ENCODE peak calls at places on chromosomes 12 and 14, in eight cellular contexts. G, R, L, V, S, W, U and C are unnamed samples.

GRCh38 chr14:22462923-22463322 is 126.1 kb downstream of the DAD1 start:
- DNase-seq in G (no peak), R (no peak), L (no peak), V (no peak), S (no peak), W (no peak), U (no peak), C (no peak)

GRCh38 chr12:94977766-94978468 is 25.6 kb downstream of the NDUFA12 start:
- DNase-seq in G (no peak), R (no peak), L (no peak), V (no peak), S (no peak), W (no peak), U (no peak), C (no peak)

GRCh38 chr12:13745100-13745678 is 236.2 kb downstream of the GRIN2B start:
- DNase-seq in G (no peak), R (no peak), L (no peak), V (no peak), S (no peak), W (peak), U (no peak), C (no peak)

GRCh38 chr14:49908433-49908782 is 15.5 kb downstream of the ARF6 start:
- DNase-seq in G (peak), R (peak), L (no peak), V (no peak), S (no peak), W (no peak), U (no peak), C (peak)

GRCh38 chr12:117212563-117213190 is 22.4 kb upstream of the FBXO21 start:
- DNase-seq in G (peak), R (peak), L (peak), V (peak), S (peak), W (no peak), U (peak), C (peak)

GRCh38 chr14:54935958-54936357 is 33.3 kb upstream of the GCH1 start:
- DNase-seq in G (peak), R (peak), L (peak), V (no peak), S (no peak), W (no peak), U (peak), C (peak)

GRCh38 chr12:82121545-82121944 is 236.6 kb downstream of the CCDC59 start:
- DNase-seq in G (no peak), R (no peak), L (no peak), V (no peak), S (no peak), W (no peak), U (no peak), C (no peak)

GRCh38 chr12:75722714-75723200 is 211.3 kb upstream of the KRR1 start:
- DNase-seq in G (peak), R (peak), L (peak), V (no peak), S (peak), W (no peak), U (peak), C (peak)

GRCh38 chr12:122917508-122918227 is 21.7 kb upstream of the VPS37B start:
- DNase-seq in G (peak), R (peak), L (peak), V (no peak), S (no peak), W (peak), U (peak), C (peak)

GRCh38 chr12:96383991-96384390 is 16.2 kb downstream of the CDK17 start:
- DNase-seq in G (peak), R (peak), L (peak), V (no peak), S (no peak), W (no peak), U (peak), C (no peak)

GRCh38 chr12:31231611-31232360 is 94.2 kb downstream of the SINHCAF start:
- DNase-seq in G (no peak), R (no peak), L (no peak), V (no peak), S (no peak), W (no peak), U (no peak), C (no peak)

GRCh38 chr12:99455350-99456037 is 192.1 kb upstream of the GARIN6 start:
- DNase-seq in G (peak), R (no peak), L (peak), V (no peak), S (no peak), W (no peak), U (peak), C (no peak)

GRCh38 chr12:109385339-109386078 is 37.8 kb downstream of the MYO1H start:
- DNase-seq in G (peak), R (peak), L (peak), V (no peak), S (peak), W (no peak), U (peak), C (peak)

GRCh38 chr12:105337391-105337790 is 6.9 kb downstream of the C12orf75 start:
- DNase-seq in G (no peak), R (no peak), L (no peak), V (no peak), S (no peak), W (no peak), U (no peak), C (no peak)

GRCh38 chr12:121888478-121889266 is at the start of gene PSMD9:
- DNase-seq in G (peak), R (peak), L (peak), V (peak), S (peak), W (peak), U (peak), C (peak)

GRCh38 chr12:116697305-116698130 is 40.4 kb downstream of the SPRING1 start:
- DNase-seq in G (no peak), R (peak), L (no peak), V (peak), S (no peak), W (no peak), U (peak), C (no peak)

GRCh38 chr12:104877107-104877705 is 80.9 kb downstream of the SLC41A2 start:
- DNase-seq in G (peak), R (peak), L (peak), V (peak), S (peak), W (no peak), U (peak), C (peak)

GRCh38 chr14:104937161-104937560 is 12.5 kb downstream of the PLD4 start:
- DNase-seq in G (no peak), R (no peak), L (no peak), V (no peak), S (peak), W (no peak), U (no peak), C (no peak)

GRCh38 chr12:47033081-47033480 is 46.3 kb upstream of the PCED1B start:
- DNase-seq in G (peak), R (peak), L (peak), V (no peak), S (peak), W (no peak), U (peak), C (no peak)

GRCh38 chr12:100936661-100937060 is 142.1 kb downstream of the ANO4 start:
- DNase-seq in G (no peak), R (no peak), L (no peak), V (no peak), S (no peak), W (no peak), U (no peak), C (no peak)

GRCh38 chr12:30437616-30438015 is 258.1 kb downstream of the IPO8 start:
- DNase-seq in G (no peak), R (peak), L (peak), V (no peak), S (no peak), W (no peak), U (peak), C (no peak)

GRCh38 chr12:48296586-48297396 is 53.9 kb downstream of the ZNF641 start:
- DNase-seq in G (peak), R (peak), L (peak), V (peak), S (peak), W (peak), U (peak), C (peak)

GRCh38 chr12:13915096-13915495 is 66.3 kb downstream of the GRIN2B start:
- DNase-seq in G (no peak), R (no peak), L (no peak), V (no peak), S (no peak), W (no peak), U (no peak), C (no peak)

GRCh38 chr12:109785854-109786253 is 47.3 kb downstream of the TRPV4 start:
- DNase-seq in G (no peak), R (no peak), L (no peak), V (no peak), S (no peak), W (no peak), U (no peak), C (no peak)

GRCh38 chr14:22084393-22085281 is 411.0 kb upstream of the OR4E1 start:
- DNase-seq in G (peak), R (peak), L (peak), V (peak), S (no peak), W (no peak), U (peak), C (peak)

GRCh38 chr14:32576088-32576795 is 247.1 kb downstream of the AKAP6 start:
- DNase-seq in G (peak), R (peak), L (peak), V (peak), S (peak), W (no peak), U (peak), C (peak)

GRCh38 chr12:124490584-124491305 is 76.7 kb downstream of the NCOR2 start:
- DNase-seq in G (no peak), R (no peak), L (no peak), V (no peak), S (peak), W (peak), U (no peak), C (no peak)

GRCh38 chr12:74689071-74689655 is 151.5 kb downstream of the ATXN7L3B start:
- DNase-seq in G (peak), R (peak), L (peak), V (no peak), S (no peak), W (no peak), U (peak), C (peak)

GRCh38 chr12:93682846-93683261 is 5.7 kb downstream of the CRADD start:
- DNase-seq in G (peak), R (no peak), L (no peak), V (no peak), S (no peak), W (peak), U (no peak), C (no peak)

GRCh38 chr12:101697930-101698781 is 716 bp downstream of the CHPT1 start:
- DNase-seq in G (peak), R (peak), L (peak), V (peak), S (peak), W (peak), U (peak), C (peak)

GRCh38 chr12:54156578-54156977 is 32.2 kb downstream of the SMUG1 start:
- DNase-seq in G (no peak), R (no peak), L (no peak), V (no peak), S (no peak), W (no peak), U (no peak), C (no peak)

GRCh38 chr12:54158581-54158980 is 30.2 kb downstream of the SMUG1 start:
- DNase-seq in G (peak), R (no peak), L (no peak), V (no peak), S (no peak), W (no peak), U (no peak), C (no peak)

GRCh38 chr12:54148560-54149439 is 40.0 kb downstream of the SMUG1 start:
- DNase-seq in G (no peak), R (no peak), L (no peak), V (no peak), S (no peak), W (peak), U (no peak), C (no peak)

GRCh38 chr12:54154708-54155316 is 34.0 kb downstream of the SMUG1 start:
- DNase-seq in G (no peak), R (peak), L (no peak), V (no peak), S (no peak), W (no peak), U (no peak), C (no peak)

DNA sequence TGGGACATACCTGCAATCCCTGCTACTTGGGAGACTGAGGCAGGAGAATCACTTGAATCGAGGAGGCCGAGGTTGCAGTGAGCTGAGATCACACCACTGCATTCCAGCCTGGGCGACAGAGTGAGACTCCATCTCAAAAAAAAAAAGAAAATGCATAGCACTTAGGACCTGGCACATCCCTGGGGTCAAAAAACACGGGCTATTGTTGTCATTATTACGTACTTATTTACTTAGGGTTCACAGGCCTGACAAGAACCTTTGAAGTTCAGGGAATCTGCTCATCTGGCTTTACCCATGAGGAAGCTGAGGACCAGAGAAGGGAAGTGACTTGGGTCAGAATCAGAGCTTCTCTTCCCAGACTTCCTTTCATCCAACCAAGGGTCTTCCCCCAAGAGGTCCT is 35.2 kb downstream of the SMUG1 start:
- DNase-seq in G (no peak), R (no peak), L (no peak), V (no peak), S (no peak), W (no peak), U (no peak), C (no peak)
- TF ChIP-seq CTCF in G (no peak), R (no peak), L (no peak), V (no peak), S (no peak), W (no peak), U (no peak), C (no peak)

DNA sequence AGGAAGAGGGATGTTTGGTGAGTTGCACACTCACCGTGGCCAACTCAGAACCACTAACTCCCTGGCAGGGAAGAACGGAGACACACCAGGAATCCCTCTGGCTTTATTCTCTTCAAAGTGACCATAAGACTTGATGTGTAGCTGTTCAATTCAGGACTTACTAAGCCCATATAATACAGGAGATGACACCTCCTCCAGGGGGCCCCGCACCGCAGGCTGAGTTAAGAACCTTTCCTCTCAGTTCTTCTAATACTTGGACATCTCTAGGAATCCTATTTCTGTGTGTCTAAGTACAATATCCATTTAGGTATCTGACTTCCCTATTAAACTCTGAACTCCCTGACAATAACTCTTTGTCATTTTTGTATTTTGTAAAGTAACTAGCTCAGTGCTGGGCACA is 49.5 kb downstream of the DCAF4 start:
- DNase-seq in G (no peak), R (no peak), L (no peak), V (no peak), S (no peak), W (no peak), U (no peak), C (no peak)
- TF ChIP-seq CTCF in G (no peak), R (no peak), L (no peak), V (no peak), S (no peak), W (no peak), U (no peak), C (no peak)

GRCh38 chr12:14941369-14941768 is 3.0 kb upstream of the ERP27 start:
- DNase-seq in G (no peak), R (no peak), L (no peak), V (no peak), S (no peak), W (no peak), U (no peak), C (no peak)

GRCh38 chr12:14938301-14938700 is at the start of gene ERP27:
- DNase-seq in G (no peak), R (no peak), L (no peak), V (no peak), S (no peak), W (peak), U (no peak), C (no peak)

GRCh38 chr12:14946856-14947255 is 8.5 kb upstream of the ERP27 start:
- DNase-seq in G (no peak), R (peak), L (no peak), V (no peak), S (no peak), W (no peak), U (peak), C (no peak)

GRCh38 chr12:14946162-14946561 is 7.8 kb upstream of the ERP27 start:
- DNase-seq in G (no peak), R (no peak), L (no peak), V (no peak), S (no peak), W (no peak), U (peak), C (no peak)

DNA sequence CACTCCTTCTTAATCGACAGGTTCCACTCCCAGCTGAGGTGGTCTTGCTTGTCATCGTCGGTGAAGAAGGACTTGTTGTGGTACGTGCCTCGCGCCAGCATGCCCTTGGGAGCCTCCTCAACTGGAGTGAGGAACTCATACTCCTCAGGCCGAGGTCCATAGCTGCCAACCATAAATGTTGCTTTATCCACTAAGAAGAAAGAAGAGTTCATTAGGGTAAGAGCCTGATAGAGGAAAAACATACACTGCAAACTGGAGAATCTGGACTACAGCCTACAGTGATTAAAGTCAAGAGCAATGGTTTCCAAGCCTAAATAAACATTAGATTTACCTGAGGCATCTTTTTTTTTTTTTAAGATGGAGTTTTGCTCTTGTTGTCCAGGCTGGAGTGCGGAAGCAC is 4.2 kb upstream of the ERP27 start:
- DNase-seq in G (no peak), R (no peak), L (no peak), V (no peak), S (no peak), W (no peak), U (no peak), C (no peak)
- TF ChIP-seq CTCF in G (no peak), R (no peak), L (no peak), V (no peak), S (no peak), W (no peak), U (no peak), C (no peak)

GRCh38 chr14:75427482-75428229 is at the start of gene JDP2:
- DNase-seq in G (peak), R (peak), L (peak), V (peak), S (peak), W (peak), U (peak), C (peak)
- TF ChIP-seq CTCF in G (no peak), R (no peak), L (no peak), V (no peak), S (peak), W (no peak), U (no peak), C (no peak)

GRCh38 chr12:55716582-55717396 is 943 bp downstream of the BLOC1S1 start:
- DNase-seq in G (peak), R (peak), L (no peak), V (no peak), S (no peak), W (no peak), U (peak), C (peak)

GRCh38 chr12:55718020-55718419 is 2.2 kb upstream of the RDH5 start:
- DNase-seq in G (peak), R (peak), L (no peak), V (no peak), S (no peak), W (no peak), U (no peak), C (no peak)

GRCh38 chr12:55715169-55715764 is 579 bp upstream of the BLOC1S1 start:
- DNase-seq in G (peak), R (no peak), L (no peak), V (no peak), S (no peak), W (no peak), U (no peak), C (no peak)

GRCh38 chr12:55717397-55718007 is 1.7 kb downstream of the BLOC1S1 start:
- DNase-seq in G (peak), R (peak), L (no peak), V (no peak), S (no peak), W (no peak), U (peak), C (peak)

DNA sequence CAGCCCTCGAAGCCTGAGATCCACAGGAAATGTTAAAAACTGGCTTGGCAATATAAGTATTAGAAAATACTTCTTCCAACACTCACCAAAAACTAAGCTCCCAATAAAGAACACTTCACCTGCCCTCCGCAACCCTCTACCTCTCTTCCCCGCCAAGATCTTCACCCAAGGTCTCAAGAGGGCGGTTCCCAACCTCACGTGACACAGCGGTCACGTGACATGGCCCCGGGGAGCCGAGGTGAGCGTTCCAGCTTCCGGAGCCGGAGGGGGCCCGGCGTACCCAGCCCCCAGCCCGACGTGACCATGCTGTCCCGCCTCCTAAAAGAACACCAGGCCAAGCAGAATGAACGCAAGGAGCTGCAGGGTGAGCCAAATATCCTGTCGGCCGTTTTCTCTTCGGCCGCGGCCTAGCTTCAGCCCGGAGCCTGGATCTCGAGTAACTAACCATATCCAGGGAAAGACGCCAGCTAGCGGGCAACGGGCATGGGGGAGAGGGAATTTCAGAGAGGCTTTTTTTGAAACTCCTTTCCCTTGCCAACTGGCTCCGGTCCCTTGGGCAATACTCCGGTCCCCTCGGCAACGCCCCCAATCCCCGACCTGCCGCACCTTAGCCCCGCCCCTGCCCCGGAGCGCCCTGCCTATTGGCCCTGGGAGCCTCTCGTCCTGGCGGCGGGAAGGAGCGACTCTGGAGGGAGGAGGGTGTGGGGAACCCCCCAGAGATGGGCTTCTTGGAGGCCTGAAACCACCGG is at the start of gene BLOC1S1:
- DNase-seq in G (peak), R (peak), L (peak), V (peak), S (peak), W (peak), U (peak), C (peak)
- TF ChIP-seq CTCF in G (no peak), R (no peak), L (no peak), V (no peak), S (peak), W (no peak), U (no peak), C (no peak)